ENCODE peak calls at places on chromosome 6, in four cellular contexts. One of them, this sample, is unnamed.

GRCh38 chr6:21856844-21857243 is 263.3 kb downstream of the SOX4 start:
- DNase-seq in anterior cingulate cortex: no peak
- DNase-seq in activated CD8-positive, alpha-beta memory T cell treated with anti-CD3 and anti-CD28 coated beads, Interleukin-2, amount 50 U/mL, for 48 hours: no peak
- DNase-seq in RWPE1: peak
- DNase-seq in this sample: no peak

GRCh38 chr6:157585274-157586087 is 204.5 kb downstream of the ZDHHC14 start:
- DNase-seq in activated CD8-positive, alpha-beta memory T cell treated with anti-CD3 and anti-CD28 coated beads, Interleukin-2, amount 50 U/mL, for 48 hours: no peak
- DNase-seq in RWPE1: no peak
- DNase-seq in anterior cingulate cortex: no peak
- DNase-seq in this sample: no peak

GRCh38 chr6:15526129-15526764 is 136.6 kb downstream of the DTNBP1 start:
- DNase-seq in RWPE1: no peak
- DNase-seq in anterior cingulate cortex: no peak
- DNase-seq in activated CD8-positive, alpha-beta memory T cell treated with anti-CD3 and anti-CD28 coated beads, Interleukin-2, amount 50 U/mL, for 48 hours: no peak
- DNase-seq in this sample: no peak

GRCh38 chr6:163249651-163250101 is 164.8 kb upstream of the QKI start:
- DNase-seq in RWPE1: no peak
- DNase-seq in anterior cingulate cortex: peak
- DNase-seq in activated CD8-positive, alpha-beta memory T cell treated with anti-CD3 and anti-CD28 coated beads, Interleukin-2, amount 50 U/mL, for 48 hours: no peak
- DNase-seq in this sample: no peak

GRCh38 chr6:88916615-88917198 is 46.7 kb downstream of the RNGTT start:
- DNase-seq in activated CD8-positive, alpha-beta memory T cell treated with anti-CD3 and anti-CD28 coated beads, Interleukin-2, amount 50 U/mL, for 48 hours: no peak
- DNase-seq in anterior cingulate cortex: no peak
- DNase-seq in RWPE1: no peak
- DNase-seq in this sample: no peak

GRCh38 chr6:89792881-89793280 is 26.7 kb downstream of the MDN1 start:
- DNase-seq in RWPE1: peak
- DNase-seq in anterior cingulate cortex: no peak
- DNase-seq in activated CD8-positive, alpha-beta memory T cell treated with anti-CD3 and anti-CD28 coated beads, Interleukin-2, amount 50 U/mL, for 48 hours: no peak
- DNase-seq in this sample: no peak

GRCh38 chr6:49988900-49989299 is 19.5 kb upstream of the DEFB113 start:
- DNase-seq in activated CD8-positive, alpha-beta memory T cell treated with anti-CD3 and anti-CD28 coated beads, Interleukin-2, amount 50 U/mL, for 48 hours: no peak
- DNase-seq in RWPE1: no peak
- DNase-seq in anterior cingulate cortex: no peak
- DNase-seq in this sample: no peak

GRCh38 chr6:111591370-111591900 is 14.2 kb downstream of the TRAF3IP2 start:
- DNase-seq in activated CD8-positive, alpha-beta memory T cell treated with anti-CD3 and anti-CD28 coated beads, Interleukin-2, amount 50 U/mL, for 48 hours: no peak
- DNase-seq in anterior cingulate cortex: no peak
- DNase-seq in RWPE1: peak
- DNase-seq in this sample: peak

GRCh38 chr6:169589699-169590257 is 112.1 kb downstream of the WDR27 start:
- DNase-seq in anterior cingulate cortex: no peak
- DNase-seq in activated CD8-positive, alpha-beta memory T cell treated with anti-CD3 and anti-CD28 coated beads, Interleukin-2, amount 50 U/mL, for 48 hours: no peak
- DNase-seq in RWPE1: no peak
- DNase-seq in this sample: no peak

GRCh38 chr6:165231581-165232276 is 77.7 kb downstream of the C6orf118 start:
- DNase-seq in activated CD8-positive, alpha-beta memory T cell treated with anti-CD3 and anti-CD28 coated beads, Interleukin-2, amount 50 U/mL, for 48 hours: no peak
- DNase-seq in anterior cingulate cortex: peak
- DNase-seq in RWPE1: peak
- DNase-seq in this sample: peak

GRCh38 chr6:168097621-168098430 is 18.8 kb upstream of the FRMD1 start:
- DNase-seq in activated CD8-positive, alpha-beta memory T cell treated with anti-CD3 and anti-CD28 coated beads, Interleukin-2, amount 50 U/mL, for 48 hours: no peak
- DNase-seq in RWPE1: no peak
- DNase-seq in anterior cingulate cortex: no peak
- DNase-seq in this sample: no peak

GRCh38 chr6:16333580-16333979 is 95.2 kb downstream of the GMPR start:
- DNase-seq in anterior cingulate cortex: no peak
- DNase-seq in RWPE1: peak
- DNase-seq in activated CD8-positive, alpha-beta memory T cell treated with anti-CD3 and anti-CD28 coated beads, Interleukin-2, amount 50 U/mL, for 48 hours: no peak
- DNase-seq in this sample: peak

GRCh38 chr6:7561153-7561964 is 19.9 kb downstream of the DSP start:
- DNase-seq in anterior cingulate cortex: no peak
- DNase-seq in RWPE1: peak
- DNase-seq in activated CD8-positive, alpha-beta memory T cell treated with anti-CD3 and anti-CD28 coated beads, Interleukin-2, amount 50 U/mL, for 48 hours: no peak
- DNase-seq in this sample: peak

GRCh38 chr6:153092082-153093013 is 38.7 kb downstream of the RGS17 start:
- DNase-seq in RWPE1: peak
- DNase-seq in activated CD8-positive, alpha-beta memory T cell treated with anti-CD3 and anti-CD28 coated beads, Interleukin-2, amount 50 U/mL, for 48 hours: no peak
- DNase-seq in anterior cingulate cortex: no peak
- DNase-seq in this sample: no peak

GRCh38 chr6:54992789-54993188 is 146.2 kb downstream of the FAM83B start:
- DNase-seq in RWPE1: no peak
- DNase-seq in anterior cingulate cortex: no peak
- DNase-seq in activated CD8-positive, alpha-beta memory T cell treated with anti-CD3 and anti-CD28 coated beads, Interleukin-2, amount 50 U/mL, for 48 hours: no peak
- DNase-seq in this sample: no peak

This sample was measured in LoVo.